ENCODE peak calls at places on chromosomes 4 and X, in ten cellular contexts. V is A549, B is AG09319, R is sigmoid colon, P is heart right ventricle, W is omental fat pad, X is upper lobe of right lung, U is colonic mucosa, C is suprapubic skin, E is fibroblast of mammary gland. Y is an unnamed sample.

GRCh38 chrX:118350221-118350620 is 4.3 kb downstream of the WDR44 start:
- DNase-seq in V (no peak), B (no peak), R (no peak), P (no peak), W (no peak), X (no peak), U (no peak), C (no peak), E (peak), Y (no peak)

GRCh38 chr4:7309176-7309575 is 116.8 kb downstream of the SORCS2 start:
- DNase-seq in V (no peak), B (no peak), R (no peak), P (no peak), W (no peak), X (no peak), U (no peak), C (no peak), E (no peak), Y (no peak)

GRCh38 chrX:110657073-110657472 is 138.5 kb downstream of the CHRDL1 start:
- DNase-seq in V (no peak), B (no peak), R (no peak), P (no peak), W (no peak), X (no peak), U (no peak), C (no peak), E (no peak), Y (no peak)

GRCh38 chr4:52574036-52574435 is 85.1 kb downstream of the USP46 start:
- DNase-seq in V (no peak), B (peak), R (no peak), P (no peak), W (no peak), X (no peak), U (no peak), C (no peak), E (no peak), Y (peak)

GRCh38 chrX:12967711-12968465 is 7.0 kb upstream of the TMSB4X start:
- DNase-seq in V (no peak), B (no peak), R (no peak), P (no peak), W (no peak), X (no peak), U (no peak), C (no peak), E (no peak), Y (no peak)

GRCh38 chr4:61152433-61152832 is 47.7 kb upstream of the ADGRL3 start:
- DNase-seq in V (no peak), B (no peak), R (no peak), P (no peak), W (no peak), X (no peak), U (no peak), C (no peak), E (no peak), Y (no peak)

GRCh38 chrX:20173856-20174255 is 32.2 kb upstream of the EIF1AX start:
- DNase-seq in V (no peak), B (no peak), R (no peak), P (no peak), W (no peak), X (no peak), U (no peak), C (no peak), E (no peak), Y (no peak)

GRCh38 chr4:33543941-33544450 is 2700.3 kb downstream of the ARAP2 start:
- DNase-seq in V (no peak), B (no peak), R (no peak), P (no peak), W (no peak), X (no peak), U (no peak), C (no peak), E (no peak), Y (peak)

GRCh38 chr4:173500841-173501591 is 29.0 kb downstream of the HAND2 start:
- DNase-seq in V (no peak), B (no peak), R (no peak), P (no peak), W (no peak), X (no peak), U (no peak), C (no peak), E (no peak), Y (no peak)

GRCh38 chr4:186486172-186486571 is 69.2 kb downstream of the MTNR1A start:
- DNase-seq in V (no peak), B (no peak), R (no peak), P (no peak), W (no peak), X (no peak), U (no peak), C (no peak), E (no peak), Y (no peak)

GRCh38 chr4:4851081-4851480 is 8.4 kb upstream of the MSX1 start:
- DNase-seq in V (no peak), B (no peak), R (peak), P (no peak), W (no peak), X (peak), U (no peak), C (no peak), E (no peak), Y (no peak)

GRCh38 chrX:115449742-115450141 is 111.2 kb upstream of the PLS3 start:
- DNase-seq in V (no peak), B (no peak), R (peak), P (peak), W (peak), X (no peak), U (peak), C (no peak), E (peak), Y (no peak)

GRCh38 chrX:15929231-15929630 is 74.6 kb upstream of the AP1S2 start:
- DNase-seq in V (no peak), B (no peak), R (no peak), P (no peak), W (no peak), X (no peak), U (no peak), C (no peak), E (no peak), Y (no peak)

GRCh38 chr4:122758033-122758432 is 25.5 kb downstream of the BBS12 start:
- DNase-seq in V (no peak), B (no peak), R (no peak), P (no peak), W (no peak), X (no peak), U (no peak), C (no peak), E (peak), Y (no peak)

GRCh38 chr4:122249357-122249756 is 97.2 kb downstream of the BLTP1 start:
- DNase-seq in V (no peak), B (no peak), R (no peak), P (no peak), W (no peak), X (no peak), U (no peak), C (no peak), E (no peak), Y (no peak)

GRCh38 chrX:39440734-39441305 is 639.6 kb downstream of the MID1IP1 start:
- DNase-seq in V (no peak), B (no peak), R (peak), P (no peak), W (no peak), X (no peak), U (no peak), C (no peak), E (no peak), Y (no peak)

GRCh38 chr4:72489267-72489666 is 79.8 kb downstream of the ADAMTS3 start:
- DNase-seq in V (no peak), B (peak), R (no peak), P (no peak), W (no peak), X (no peak), U (no peak), C (no peak), E (peak), Y (peak)

GRCh38 chr4:73944061-73944875 is 37.6 kb downstream of the PF4 start:
- DNase-seq in V (peak), B (no peak), R (no peak), P (peak), W (peak), X (peak), U (peak), C (no peak), E (peak), Y (no peak)

GRCh38 chr4:99144070-99144469 is at the start of gene ADH4:
- DNase-seq in V (no peak), B (no peak), R (no peak), P (no peak), W (no peak), X (no peak), U (no peak), C (no peak), E (peak), Y (no peak)

GRCh38 chr4:121243476-121243875 is 79.4 kb upstream of the TNIP3 start:
- DNase-seq in V (no peak), B (no peak), R (no peak), P (no peak), W (no peak), X (no peak), U (no peak), C (no peak), E (peak), Y (no peak)

GRCh38 chr4:118279328-118279727 is 73.5 kb downstream of the PRSS12 start:
- DNase-seq in V (no peak), B (no peak), R (no peak), P (no peak), W (no peak), X (no peak), U (no peak), C (no peak), E (no peak), Y (no peak)

GRCh38 chr4:80017125-80017854 is 55.7 kb downstream of the ANTXR2 start:
- DNase-seq in V (no peak), B (no peak), R (no peak), P (no peak), W (no peak), X (no peak), U (no peak), C (no peak), E (peak), Y (peak)

GRCh38 chrX:2540426-2540942 is 39.7 kb upstream of the DHRSX start:
- DNase-seq in V (no peak), B (no peak), R (no peak), P (no peak), W (no peak), X (no peak), U (no peak), C (no peak), E (no peak), Y (no peak)

GRCh38 chr4:4837316-4837715 is 22.1 kb upstream of the MSX1 start:
- DNase-seq in V (no peak), B (no peak), R (no peak), P (no peak), W (no peak), X (no peak), U (no peak), C (no peak), E (peak), Y (no peak)

GRCh38 chrX:71171110-71171801 is 26.6 kb downstream of the NLGN3 start:
- DNase-seq in V (no peak), B (no peak), R (no peak), P (no peak), W (no peak), X (no peak), U (no peak), C (no peak), E (no peak), Y (no peak)

GRCh38 chrX:44770111-44770510 is 73.7 kb upstream of the DUSP21 start:
- DNase-seq in V (no peak), B (no peak), R (no peak), P (no peak), W (no peak), X (no peak), U (no peak), C (no peak), E (no peak), Y (no peak)

GRCh38 chr4:68129793-68130192 is at the start of gene TMPRSS11F:
- DNase-seq in V (no peak), B (no peak), R (no peak), P (no peak), W (no peak), X (no peak), U (no peak), C (no peak), E (no peak), Y (peak)

GRCh38 chr4:108303488-108304177 is 134.9 kb upstream of the LEF1 start:
- DNase-seq in V (no peak), B (no peak), R (no peak), P (no peak), W (no peak), X (no peak), U (no peak), C (no peak), E (peak), Y (peak)

GRCh38 chr4:163484906-163485305 is 9.6 kb upstream of the TMA16 start:
- DNase-seq in V (peak), B (peak), R (no peak), P (peak), W (peak), X (no peak), U (peak), C (no peak), E (peak), Y (no peak)

GRCh38 chr4:17165256-17165655 is 266.8 kb upstream of the LDB2 start:
- DNase-seq in V (no peak), B (no peak), R (no peak), P (no peak), W (no peak), X (no peak), U (no peak), C (no peak), E (peak), Y (no peak)

GRCh38 chr4:173176010-173176409 is 7.4 kb downstream of the GALNT7 start:
- DNase-seq in V (no peak), B (no peak), R (no peak), P (no peak), W (no peak), X (no peak), U (no peak), C (no peak), E (no peak), Y (no peak)

GRCh38 chr4:22962186-22962786 is 269.5 kb downstream of the GBA3 start:
- DNase-seq in V (no peak), B (no peak), R (no peak), P (no peak), W (no peak), X (no peak), U (peak), C (no peak), E (peak), Y (no peak)

GRCh38 chrX:108167211-108167872 is 75.8 kb downstream of the ATG4A start:
- DNase-seq in V (peak), B (no peak), R (no peak), P (no peak), W (no peak), X (no peak), U (no peak), C (no peak), E (peak), Y (no peak)

GRCh38 chrX:108162265-108162664 is 70.7 kb downstream of the ATG4A start:
- DNase-seq in V (no peak), B (no peak), R (no peak), P (no peak), W (no peak), X (no peak), U (no peak), C (no peak), E (no peak), Y (no peak)

GRCh38 chrX:108163333-108164082 is 71.9 kb downstream of the ATG4A start:
- DNase-seq in V (no peak), B (no peak), R (no peak), P (no peak), W (no peak), X (no peak), U (no peak), C (no peak), E (no peak), Y (no peak)

GRCh38 chrX:108168961-108169740 is 77.6 kb downstream of the ATG4A start:
- DNase-seq in V (no peak), B (no peak), R (no peak), P (no peak), W (no peak), X (no peak), U (no peak), C (no peak), E (no peak), Y (no peak)

DNA sequence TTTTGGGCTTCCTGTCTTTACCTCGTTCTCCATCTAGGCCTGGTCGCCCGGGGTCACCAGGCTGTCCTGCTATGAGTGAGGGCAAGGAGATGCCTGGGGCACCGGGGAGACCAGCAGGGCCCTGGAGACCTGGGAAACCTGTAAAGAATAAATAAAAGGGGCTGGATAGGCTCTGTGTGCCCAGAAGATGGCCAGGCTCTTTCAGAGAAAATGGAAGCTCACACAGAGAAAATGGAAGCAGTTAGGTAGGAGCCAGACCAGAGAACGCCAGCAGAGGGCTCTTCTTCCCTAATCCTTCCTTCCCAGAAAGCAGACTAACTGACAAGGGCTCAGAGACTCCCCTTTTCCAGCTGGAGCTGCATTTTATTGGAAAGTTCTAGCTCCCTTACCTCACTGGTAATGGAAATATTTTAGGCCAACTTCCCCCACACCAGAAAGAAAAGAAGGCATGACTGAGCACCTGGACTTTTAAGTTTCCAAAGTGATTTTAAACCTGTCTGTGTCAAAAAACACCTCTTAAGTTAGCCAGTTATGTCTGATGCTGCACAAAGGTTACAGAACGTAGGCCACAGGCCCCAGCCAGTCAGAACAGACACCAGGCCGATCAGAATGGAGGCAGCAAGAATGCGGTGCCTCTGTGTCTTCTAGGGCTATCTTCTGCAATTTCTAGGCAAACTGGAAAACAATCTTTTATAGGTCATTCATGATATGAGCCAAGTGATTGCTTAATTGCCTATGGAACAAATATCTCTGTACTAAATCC is 74.0 kb downstream of the ATG4A start:
- DNase-seq in V (peak), B (no peak), R (no peak), P (no peak), W (no peak), X (no peak), U (no peak), C (no peak), E (peak), Y (no peak)
- TF ChIP-seq CTCF in V (peak), B (peak), R (no peak), P (peak), W (no peak), X (peak), U (no peak), C (no peak), E (peak), Y (peak)

GRCh38 chrX:79715448-79715847 is 299.1 kb upstream of the TBX22 start:
- DNase-seq in V (no peak), B (no peak), R (no peak), P (no peak), W (no peak), X (no peak), U (no peak), C (no peak), E (no peak), Y (no peak)
- TF ChIP-seq CTCF in V (no peak), B (no peak), R (no peak), P (no peak), W (no peak), X (no peak), U (no peak), C (no peak), E (no peak), Y (no peak)

GRCh38 chr4:170721812-170722373 is 632.1 kb upstream of the AADAT start:
- DNase-seq in V (no peak), B (no peak), R (no peak), P (no peak), W (no peak), X (no peak), U (no peak), C (no peak), E (peak), Y (no peak)

DNA sequence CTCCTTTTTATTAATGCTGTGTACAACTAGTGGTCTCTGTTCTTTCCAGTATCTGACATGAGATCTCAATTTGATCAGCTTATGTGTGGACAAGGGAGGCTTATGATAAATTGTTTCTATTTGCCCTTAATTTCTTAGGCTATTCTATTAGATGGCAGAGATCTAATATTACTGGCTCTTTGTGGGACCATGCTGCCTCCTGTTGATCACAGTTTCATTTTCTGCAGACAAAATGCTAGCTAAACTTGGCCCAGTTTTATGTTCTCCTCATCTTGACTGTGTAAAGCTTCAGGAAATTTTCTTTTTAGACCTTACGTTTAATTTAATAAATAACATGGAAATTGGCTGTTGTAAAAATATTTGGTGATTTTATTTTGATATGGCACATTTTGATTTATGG is 627.1 kb upstream of the AADAT start:
- DNase-seq in V (no peak), B (no peak), R (no peak), P (no peak), W (no peak), X (no peak), U (no peak), C (no peak), E (peak), Y (no peak)
- TF ChIP-seq CTCF in V (no peak), B (no peak), R (no peak), P (no peak), W (no peak), X (no peak), U (no peak), C (no peak), E (no peak), Y (peak)

DNA sequence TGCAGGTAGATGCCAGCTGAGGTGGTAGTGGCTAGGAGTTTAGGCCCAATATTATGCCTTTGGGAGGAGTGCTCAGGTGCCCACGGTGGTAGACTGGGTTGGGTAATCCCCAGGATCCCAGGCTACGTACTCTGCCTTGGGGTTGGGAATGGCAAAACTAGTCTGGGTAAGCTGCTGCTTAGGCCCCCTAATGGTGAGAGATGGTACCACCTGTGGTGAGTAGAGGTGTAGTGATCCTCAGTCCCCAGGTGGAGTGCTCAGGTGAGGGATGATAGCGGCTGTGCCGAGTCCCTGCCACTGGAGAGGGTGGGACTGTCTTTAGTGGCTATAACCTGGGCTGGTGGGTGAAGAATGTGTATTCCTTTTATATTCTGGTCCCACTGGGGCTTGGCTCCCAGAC is 75.2 kb downstream of the IL1RAPL2 start:
- DNase-seq in V (no peak), B (no peak), R (peak), P (no peak), W (no peak), X (no peak), U (no peak), C (no peak), E (no peak), Y (no peak)
- TF ChIP-seq CTCF in V (no peak), B (no peak), R (no peak), P (no peak), W (no peak), X (no peak), U (no peak), C (no peak), E (no peak), Y (peak)

DNA sequence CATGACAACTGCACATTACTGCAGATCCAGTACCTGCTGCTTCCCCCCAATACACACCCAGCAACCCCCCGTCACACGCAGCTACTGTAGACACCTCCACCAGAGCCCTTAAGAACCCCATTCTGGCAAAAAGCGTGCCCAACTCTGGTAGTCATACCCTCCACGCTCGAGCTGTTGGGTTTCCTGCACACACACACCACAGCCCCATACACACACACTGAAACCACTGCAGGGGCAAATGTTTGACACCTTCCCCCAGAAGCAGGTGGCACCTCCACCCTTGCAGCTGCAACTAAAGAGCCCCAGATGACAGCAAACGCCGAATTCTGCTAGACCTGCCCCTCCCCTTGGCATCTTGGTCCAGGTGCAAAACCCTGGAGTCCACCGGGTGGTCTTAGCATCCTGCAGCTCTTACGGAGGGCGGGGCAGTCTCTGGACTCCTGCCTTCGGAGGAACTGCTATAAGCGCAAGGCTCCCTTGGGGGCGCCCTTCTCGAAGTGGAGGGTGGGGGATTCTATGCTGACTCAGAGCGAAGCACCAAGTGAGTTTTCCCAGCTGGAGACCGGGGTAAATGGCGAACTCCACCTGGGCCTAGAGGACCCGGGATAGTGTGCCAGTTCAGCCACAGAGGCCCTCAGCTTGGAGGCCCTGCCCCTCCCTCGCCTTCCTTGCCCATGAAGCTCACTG is 1.5 kb downstream of the FRMPD3 start:
- DNase-seq in V (peak), B (no peak), R (no peak), P (no peak), W (no peak), X (no peak), U (no peak), C (no peak), E (peak), Y (no peak)
- TF ChIP-seq CTCF in V (no peak), B (no peak), R (no peak), P (peak), W (no peak), X (no peak), U (no peak), C (no peak), E (no peak), Y (no peak)